ENCODE peak calls at places on chromosomes 6 and 20, in seven cellular contexts. L, S, K, O, F, G and U are unnamed samples.

GRCh38 chr20:35111141-35111888 is 18.7 kb upstream of the TRPC4AP start:
- DNase-seq in F (no peak), K (no peak), L (peak), O (no peak), G (no peak), S (no peak), U (no peak)

GRCh38 chr6:124953808-124954207 is 8.4 kb upstream of the RNF217 start:
- DNase-seq in S (no peak), G (no peak), L (no peak), K (no peak), F (no peak), O (no peak), U (no peak)

GRCh38 chr6:153729189-153729588 is 309.9 kb upstream of the OPRM1 start:
- DNase-seq in L (no peak), S (no peak), K (no peak), O (peak), G (no peak), F (no peak), U (no peak)

GRCh38 chr6:111667921-111668320 is 62.2 kb upstream of the TRAF3IP2 start:
- DNase-seq in O (no peak), K (no peak), G (no peak), F (no peak), L (peak), S (no peak), U (no peak)

GRCh38 chr6:143860111-143860510 is 4.2 kb upstream of the ZC2HC1B start:
- DNase-seq in O (no peak), G (no peak), L (no peak), K (no peak), S (no peak), F (no peak), U (no peak)

GRCh38 chr20:59007758-59008511 is 881 bp upstream of the CTSZ start:
- DNase-seq in F (no peak), K (no peak), L (no peak), O (no peak), G (no peak), S (peak), U (no peak)

GRCh38 chr6:44304282-44305199 is 8.6 kb downstream of the AARS2 start:
- DNase-seq in O (peak), S (peak), F (peak), K (peak), L (peak), G (peak), U (peak)

GRCh38 chr6:28876702-28877101 is 47.1 kb downstream of the TRIM27 start:
- DNase-seq in F (no peak), L (no peak), G (no peak), S (no peak), O (no peak), K (no peak), U (no peak)

GRCh38 chr6:32972353-32973143 is 4.2 kb downstream of the BRD2 start:
- DNase-seq in G (peak), F (no peak), O (peak), L (peak), S (peak), K (peak), U (no peak)

GRCh38 chr6:10695086-10695657 is 400 bp downstream of the PAK1IP1 start:
- DNase-seq in L (no peak), G (no peak), S (no peak), F (no peak), O (no peak), K (no peak), U (no peak)

GRCh38 chr20:33443006-33443511 is 504 bp downstream of the SNTA1 start:
- DNase-seq in G (peak), L (no peak), S (peak), F (peak), K (peak), O (peak), U (no peak)

GRCh38 chr6:113999284-113999683 is 28.3 kb upstream of the HDAC2 start:
- DNase-seq in F (no peak), K (no peak), L (no peak), O (no peak), S (no peak), G (no peak), U (no peak)

GRCh38 chr6:138590796-138591709 is 91.8 kb upstream of the NHSL1 start:
- DNase-seq in F (peak), L (peak), O (peak), K (no peak), G (peak), S (peak), U (peak)

GRCh38 chr20:56826971-56827645 is 198.0 kb downstream of the TFAP2C start:
- DNase-seq in F (no peak), G (no peak), K (no peak), S (no peak), O (no peak), L (peak), U (no peak)

GRCh38 chr20:59776059-59776603 is 157.3 kb downstream of the SYCP2 start:
- DNase-seq in F (no peak), K (no peak), S (no peak), L (no peak), G (no peak), O (no peak), U (no peak)

GRCh38 chr20:10090588-10091166 is 55.9 kb downstream of the ANKEF1 start:
- DNase-seq in L (peak), S (peak), K (no peak), G (no peak), F (peak), O (peak), U (peak)

GRCh38 chr20:17854307-17854903 is 114.2 kb downstream of the SNX5 start:
- DNase-seq in K (no peak), L (peak), G (no peak), F (peak), O (no peak), S (peak), U (peak)

GRCh38 chr6:104472245-104472644 is 387.5 kb downstream of the HACE1 start:
- DNase-seq in L (no peak), K (no peak), S (no peak), O (peak), G (no peak), F (no peak), U (no peak)

GRCh38 chr20:63791497-63792156 is 39.4 kb downstream of the ZBTB46 start:
- DNase-seq in K (no peak), F (no peak), S (peak), L (no peak), G (no peak), O (no peak), U (peak)

GRCh38 chr6:44742828-44743372 is 355.4 kb downstream of the CDC5L start:
- DNase-seq in S (no peak), K (no peak), F (no peak), O (no peak), G (no peak), L (no peak), U (no peak)

GRCh38 chr6:43204271-43205105 is 22.5 kb downstream of the CUL9 start:
- DNase-seq in F (no peak), O (no peak), L (no peak), K (no peak), S (no peak), G (no peak), U (no peak)

GRCh38 chr20:2986466-2986865 is 57.0 kb upstream of the GNRH2 start:
- DNase-seq in O (no peak), G (no peak), F (no peak), S (no peak), L (peak), K (no peak), U (no peak)

GRCh38 chr6:61787998-61788397 is 498.0 kb downstream of the KHDRBS2 start:
- DNase-seq in G (no peak), O (no peak), K (no peak), F (no peak), L (no peak), S (no peak), U (no peak)

GRCh38 chr6:52610745-52611355 is 34.0 kb upstream of the TRAM2 start:
- DNase-seq in F (no peak), L (peak), S (no peak), O (no peak), K (no peak), G (no peak), U (no peak)

GRCh38 chr6:111119550-111120329 is 32.4 kb downstream of the SLC16A10 start:
- DNase-seq in L (no peak), G (no peak), F (no peak), K (no peak), S (no peak), O (no peak), U (no peak)

GRCh38 chr6:127026247-127026646 is 92.2 kb upstream of the RSPO3 start:
- DNase-seq in K (no peak), G (no peak), S (no peak), F (no peak), O (no peak), L (peak), U (no peak)

GRCh38 chr6:85449388-85449817 is 480 bp upstream of the NT5E start:
- DNase-seq in O (no peak), L (peak), G (no peak), K (no peak), S (peak), F (no peak), U (peak)

GRCh38 chr6:148335582-148335981 is 7.1 kb upstream of the SASH1 start:
- DNase-seq in G (no peak), L (no peak), S (no peak), O (no peak), F (no peak), K (no peak), U (no peak)

GRCh38 chr6:3757241-3757641 is 5.7 kb upstream of the PXDC1 start:
- DNase-seq in O (no peak), K (no peak), S (no peak), L (peak), G (no peak), F (no peak), U (peak)

GRCh38 chr20:58855506-58856314 is 3.2 kb downstream of the GNAS start:
- DNase-seq in F (no peak), K (no peak), L (no peak), O (no peak), S (no peak), G (no peak), U (no peak)

GRCh38 chr6:169805242-169805838 is 53.9 kb downstream of the ERMARD start:
- DNase-seq in G (no peak), L (no peak), F (no peak), S (no peak), O (no peak), K (no peak), U (no peak)

GRCh38 chr20:23397961-23398360 is 23.3 kb downstream of the NAPB start:
- DNase-seq in L (peak), O (no peak), F (no peak), S (peak), K (no peak), G (no peak), U (no peak)

GRCh38 chr6:132491303-132491702 is 21.6 kb downstream of the STX7 start:
- DNase-seq in G (no peak), L (peak), O (no peak), K (no peak), F (no peak), S (peak), U (no peak)

GRCh38 chr6:18997375-18997826 is 610.3 kb downstream of the RNF144B start:
- DNase-seq in F (peak), O (no peak), G (no peak), L (peak), S (no peak), K (no peak), U (peak)

GRCh38 chr20:5120189-5120484 is 379 bp upstream of the PCNA start:
- DNase-seq in K (no peak), F (no peak), L (no peak), O (no peak), G (no peak), S (no peak), U (no peak)

GRCh38 chr20:59006167-59006863 is 739 bp downstream of the CTSZ start:
- DNase-seq in L (peak), G (no peak), O (no peak), K (no peak), S (peak), F (no peak), U (no peak)

GRCh38 chr6:3280866-3281465 is 22.2 kb downstream of the PSMG4 start:
- DNase-seq in L (peak), F (no peak), O (no peak), K (no peak), G (no peak), S (no peak), U (no peak)

GRCh38 chr6:71649893-71650292 is 236.5 kb upstream of the RIMS1 start:
- DNase-seq in S (no peak), G (no peak), O (peak), K (no peak), L (no peak), F (no peak), U (no peak)

GRCh38 chr6:72553531-72554202 is 68.2 kb upstream of the KCNQ5 start:
- DNase-seq in F (no peak), S (no peak), O (peak), L (peak), G (no peak), K (no peak), U (no peak)